ENCODE peak calls at places on chromosomes 13 and 19, in five cellular contexts. X is lung, J is Panc1, H is pancreas, G is right lobe of liver. K is an unnamed sample.

GRCh38 chr19:18610245-18610555 is 2.5 kb upstream of the TMEM59L start:
- DNase-seq in X (no peak), J (no peak), G (no peak), H (no peak), K (no peak)

GRCh38 chr19:46841458-46842083 is 9.1 kb downstream of the AP2S1 start:
- DNase-seq in G (peak; percentile 74), X (no peak), H (no peak), J (no peak), K (no peak)

GRCh38 chr19:6674868-6675305 is 4.9 kb upstream of the TNFSF14 start:
- DNase-seq in H (no peak), G (peak; percentile 73), J (no peak), X (peak; percentile 48), K (peak; percentile 92)

GRCh38 chr13:50129065-50129922 is 114.0 kb downstream of the KCNRG start:
- DNase-seq in H (no peak), J (no peak), G (no peak), X (no peak), K (no peak)

GRCh38 chr19:8161135-8161646 is 11.8 kb upstream of the FBN3 start:
- DNase-seq in G (no peak), J (no peak), X (peak; percentile 41), H (peak; percentile 45), K (peak; percentile 54)

GRCh38 chr13:37870895-37871550 is 1.5 kb upstream of the TRPC4 start:
- DNase-seq in J (no peak), X (no peak), G (no peak), H (no peak), K (no peak)

GRCh38 chr19:30207357-30207756 is 164.8 kb upstream of the ZNF536 start:
- DNase-seq in X (no peak), J (no peak), G (no peak), H (no peak), K (no peak)

GRCh38 chr19:51192689-51193088 is 32.2 kb upstream of the CD33 start:
- DNase-seq in X (no peak), G (no peak), H (no peak), J (no peak), K (no peak)

GRCh38 chr13:73870970-73871935 is 263.0 kb downstream of the KLF12 start:
- DNase-seq in J (no peak), G (no peak), X (no peak), H (no peak), K (no peak)

GRCh38 chr13:85675508-85675907 is 123.7 kb downstream of the SLITRK6 start:
- DNase-seq in J (no peak), X (no peak), G (no peak), H (no peak), K (no peak)

GRCh38 chr19:54232552-54232934 is 9.7 kb upstream of the LILRB3 start:
- DNase-seq in J (no peak), X (no peak), H (no peak), G (no peak), K (no peak)

GRCh38 chr19:58279042-58279924 is 528 bp downstream of the ZNF8 start:
- DNase-seq in X (peak; percentile 65), G (peak; percentile 77), H (peak; percentile 71), J (no peak), K (peak; percentile 49)

GRCh38 chr19:13037161-13037560 is 41.9 kb downstream of the NFIX start:
- DNase-seq in G (no peak), J (no peak), X (no peak), H (no peak), K (no peak)

GRCh38 chr19:13010038-13010991 is 15.0 kb downstream of the NFIX start:
- DNase-seq in X (no peak), J (no peak), G (no peak), H (no peak), K (no peak)

GRCh38 chr19:18774782-18775444 is 16.2 kb downstream of the COMP start:
- DNase-seq in X (no peak), H (no peak), G (no peak), J (no peak), K (no peak)

GRCh38 chr19:13208131-13208963 is 58.1 kb downstream of the IER2 start:
- DNase-seq in H (no peak), J (no peak), G (no peak), X (peak; percentile 40), K (no peak)

GRCh38 chr13:76890036-76890435 is 3.8 kb upstream of the KCTD12 start:
- DNase-seq in X (no peak), J (no peak), G (no peak), H (no peak), K (no peak)

GRCh38 chr13:51873837-51874236 is 12.1 kb downstream of the CCDC70 start:
- DNase-seq in X (no peak), G (no peak), H (no peak), J (no peak), K (peak; percentile 30)

GRCh38 chr19:3193256-3194062 is 7.7 kb downstream of the NCLN start:
- DNase-seq in G (no peak), H (no peak), X (no peak), J (no peak), K (no peak)

GRCh38 chr19:4376991-4377781 is 23.2 kb downstream of the SH3GL1 start:
- DNase-seq in H (peak; percentile 55), G (peak; percentile 54), J (no peak), X (no peak), K (no peak)

GRCh38 chr19:37563518-37563917 is 31.1 kb downstream of the ZNF571 start:
- DNase-seq in X (no peak), H (no peak), J (no peak), G (no peak), K (no peak)

GRCh38 chr13:46992383-46992952 is 95.6 kb upstream of the HTR2A start:
- DNase-seq in G (no peak), X (no peak), J (no peak), H (no peak), K (no peak)

GRCh38 chr13:30371649-30372265 is 50.5 kb upstream of the UBE2L5 start:
- DNase-seq in J (no peak), G (peak; percentile 58), H (peak; percentile 28), X (no peak), K (peak; percentile 96)

GRCh38 chr13:46598140-46598819 is 45.3 kb downstream of the LRCH1 start:
- DNase-seq in H (no peak), G (no peak), J (no peak), X (no peak), K (no peak)

GRCh38 chr19:4329858-4330257 is 8.8 kb downstream of the STAP2 start:
- DNase-seq in H (no peak), X (no peak), G (no peak), J (no peak), K (no peak)

GRCh38 chr13:35927554-35927953 is 203.6 kb downstream of the DCLK1 start:
- DNase-seq in G (no peak), H (no peak), X (no peak), J (peak; percentile 4), K (no peak)

GRCh38 chr13:28611654-28612131 is 47.2 kb upstream of the POMP start:
- DNase-seq in J (no peak), X (no peak), H (no peak), G (no peak), K (peak; percentile 61)

GRCh38 chr19:31220540-31220939 is 128.7 kb downstream of the TSHZ3 start:
- DNase-seq in H (no peak), J (no peak), X (no peak), G (no peak), K (peak; percentile 50)

GRCh38 chr19:46824887-46825730 is 25.5 kb downstream of the AP2S1 start:
- DNase-seq in X (no peak), G (no peak), J (no peak), H (no peak), K (no peak)

GRCh38 chr19:18763674-18764590 is 27.2 kb downstream of the COMP start:
- DNase-seq in G (no peak), X (peak; percentile 64), J (no peak), H (no peak), K (no peak)

GRCh38 chr19:34276614-34277013 is 22.3 kb downstream of the GARRE1 start:
- DNase-seq in X (no peak), H (no peak), G (no peak), J (no peak), K (no peak)
- H3K27ac ChIP-seq in X (no peak overlapping the region), H (peak overlapping the region; percentile 34), G (no peak overlapping the region), J (no peak overlapping the region), K (no peak overlapping the region)

GRCh38 chr19:15468675-15469512 is 4.5 kb upstream of the RASAL3 start:
- DNase-seq in X (no peak), J (no peak), G (peak; percentile 81), H (no peak), K (no peak)

GRCh38 chr19:15469513-15470297 is 5.4 kb upstream of the RASAL3 start:
- DNase-seq in G (no peak), H (no peak), J (no peak), X (no peak), K (no peak)

GRCh38 chr19:15464394-15465385 is at the start of gene RASAL3:
- DNase-seq in J (no peak), H (no peak), X (no peak), G (peak; percentile 74), K (peak; percentile 86)

GRCh38 chr19:15466851-15467733 is 2.7 kb upstream of the RASAL3 start:
- DNase-seq in X (no peak), H (no peak), G (no peak), J (no peak), K (peak; percentile 78)

DNA sequence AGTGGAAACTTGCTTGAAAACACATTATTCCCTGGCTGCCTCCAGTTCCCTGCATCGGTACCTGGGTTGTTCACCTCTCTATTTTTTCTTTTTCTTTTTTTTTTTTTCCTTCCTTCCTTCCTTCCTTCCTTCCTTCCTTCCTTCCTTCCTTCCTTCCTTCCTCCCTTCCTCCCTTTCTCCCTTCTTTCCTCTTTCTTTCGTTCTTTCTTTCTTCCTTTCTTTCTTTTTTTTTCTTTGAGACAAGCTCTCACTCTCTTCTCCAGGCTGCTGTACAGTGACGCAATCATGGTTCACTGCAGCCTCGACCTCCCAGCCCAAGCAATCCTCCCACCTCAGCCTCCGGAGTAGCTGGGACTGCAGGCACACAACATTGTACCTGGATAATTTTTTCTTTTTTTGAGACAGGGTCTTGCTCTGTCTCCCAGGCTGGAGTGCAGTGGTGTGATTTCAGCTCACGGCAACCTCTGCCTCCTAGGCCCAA is 3.4 kb upstream of the RASAL3 start:
- DNase-seq in H (no peak), X (no peak), G (no peak), J (no peak), K (no peak)
- H3K27ac ChIP-seq in H (no peak overlapping the region), X (no peak overlapping the region), G (no peak overlapping the region), J (no peak overlapping the region), K (no peak overlapping the region)

DNA sequence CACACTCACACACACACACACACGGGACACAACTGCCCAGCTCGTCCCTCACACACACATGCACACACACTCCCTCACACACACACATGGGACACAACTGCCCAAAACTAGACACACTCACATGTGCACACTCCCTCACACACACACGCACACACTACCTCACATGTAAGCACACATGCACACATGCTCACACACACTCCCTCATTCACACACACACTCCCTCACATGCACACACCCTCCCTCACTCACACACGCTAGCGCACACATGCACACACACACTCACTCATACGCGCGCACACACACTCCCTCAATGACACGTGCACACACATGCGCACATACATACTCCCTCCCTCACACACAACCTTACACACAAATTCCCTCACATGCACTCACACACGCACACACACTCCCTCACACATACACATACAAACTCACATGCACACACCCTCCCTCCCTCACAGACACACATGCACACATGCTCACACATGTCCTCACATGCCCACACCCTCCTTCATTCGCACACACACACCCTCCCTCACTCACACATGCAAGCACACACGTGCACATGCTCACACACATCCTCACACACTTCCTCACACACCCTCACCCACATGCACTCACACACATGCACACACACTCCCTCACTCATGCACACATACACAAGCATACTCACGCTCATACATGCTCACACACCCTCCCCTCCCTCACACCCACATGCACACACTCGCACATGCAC is 9.0 kb upstream of the RASA3 start:
- DNase-seq in J (no peak), H (no peak), X (no peak), G (no peak), K (no peak)
- H3K27ac ChIP-seq in J (no peak overlapping the region), H (no peak overlapping the region), X (no peak overlapping the region), G (no peak overlapping the region), K (peak overlapping the region; percentile 76)

GRCh38 chr19:575527-576506 is 3.4 kb downstream of the BSG start:
- DNase-seq in J (no peak), H (no peak), G (no peak), X (no peak), K (no peak)
- H3K27ac ChIP-seq in J (peak overlapping the region; percentile 23), H (no peak overlapping the region), G (no peak overlapping the region), X (no peak overlapping the region), K (no peak overlapping the region)

K was measured in DND-41.